ENCODE peak calls at places on chromosome 5, in nine cellular contexts. D, K, G, A, H, I, Z, N and L are unnamed samples.

GRCh38 chr5:92800360-92800759 is 780.7 kb downstream of the NR2F1-AS1 start:
- DNase-seq in D (no peak), K (peak; percentile 89), G (no peak), A (no peak), H (no peak), I (peak; percentile 48), Z (no peak), N (no peak), L (no peak)

GRCh38 chr5:173281910-173282309 is 46.3 kb downstream of the STC2 start:
- DNase-seq in D (peak; percentile 91), K (peak; percentile 21), G (no peak), A (no peak), H (no peak), I (peak; percentile 65), Z (no peak), N (no peak), L (no peak)

GRCh38 chr5:44814761-44815160 is 6.0 kb downstream of the MRPS30 start:
- DNase-seq in D (no peak), K (no peak), G (no peak), A (no peak), H (no peak), I (no peak), Z (no peak), N (no peak), L (no peak)

GRCh38 chr5:64144429-64145215 is 21.0 kb upstream of the RNF180 start:
- DNase-seq in D (no peak), K (no peak), G (no peak), A (no peak), H (no peak), I (no peak), Z (no peak), N (no peak), L (no peak)

GRCh38 chr5:125578551-125578950 is 832.1 kb upstream of the ZNF608 start:
- DNase-seq in D (no peak), K (no peak), G (no peak), A (no peak), H (no peak), I (no peak), Z (no peak), N (no peak), L (no peak)

GRCh38 chr5:41435276-41435675 is 75.1 kb downstream of the PLCXD3 start:
- DNase-seq in D (no peak), K (no peak), G (no peak), A (no peak), H (no peak), I (no peak), Z (peak; percentile 41), N (no peak), L (no peak)

GRCh38 chr5:32724526-32724925 is 13.4 kb downstream of the NPR3 start:
- DNase-seq in D (no peak), K (no peak), G (no peak), A (no peak), H (no peak), I (no peak), Z (no peak), N (no peak), L (no peak)

GRCh38 chr5:150801117-150801927 is 22.8 kb downstream of the SMIM3 start:
- DNase-seq in D (peak; percentile 90), K (peak; percentile 77), G (no peak), A (no peak), H (no peak), I (peak; percentile 84), Z (no peak), N (no peak), L (peak; percentile 28)

GRCh38 chr5:37736397-37736796 is 103.4 kb downstream of the GDNF start:
- DNase-seq in D (no peak), K (no peak), G (no peak), A (no peak), H (no peak), I (no peak), Z (no peak), N (no peak), L (no peak)
- H3K4me3 ChIP-seq in D (no peak overlapping the region), K (no peak overlapping the region), G (no peak overlapping the region), A (no peak overlapping the region), H (no peak overlapping the region), I (no peak overlapping the region), Z (no peak overlapping the region), N (no peak overlapping the region), L (no peak overlapping the region)

GRCh38 chr5:17400724-17401508 is 97.1 kb upstream of the TAF11L2 start:
- DNase-seq in D (peak; percentile 76), K (no peak), G (no peak), A (no peak), H (no peak), I (no peak), Z (no peak), N (no peak), L (no peak)
- H3K4me3 ChIP-seq in D (no peak overlapping the region), K (no peak overlapping the region), G (no peak overlapping the region), A (no peak overlapping the region), H (no peak overlapping the region), I (no peak overlapping the region), Z (no peak overlapping the region), N (no peak overlapping the region), L (no peak overlapping the region)

GRCh38 chr5:40429258-40430111 is 250.2 kb upstream of the PTGER4 start:
- DNase-seq in D (no peak), K (peak; percentile 17), G (no peak), A (no peak), H (no peak), I (peak; percentile 7), Z (no peak), N (no peak), L (peak; percentile 26)
- H3K4me3 ChIP-seq in D (no peak overlapping the region), K (no peak overlapping the region), G (no peak overlapping the region), A (no peak overlapping the region), H (no peak overlapping the region), I (no peak overlapping the region), Z (no peak overlapping the region), N (no peak overlapping the region), L (no peak overlapping the region)

DNA sequence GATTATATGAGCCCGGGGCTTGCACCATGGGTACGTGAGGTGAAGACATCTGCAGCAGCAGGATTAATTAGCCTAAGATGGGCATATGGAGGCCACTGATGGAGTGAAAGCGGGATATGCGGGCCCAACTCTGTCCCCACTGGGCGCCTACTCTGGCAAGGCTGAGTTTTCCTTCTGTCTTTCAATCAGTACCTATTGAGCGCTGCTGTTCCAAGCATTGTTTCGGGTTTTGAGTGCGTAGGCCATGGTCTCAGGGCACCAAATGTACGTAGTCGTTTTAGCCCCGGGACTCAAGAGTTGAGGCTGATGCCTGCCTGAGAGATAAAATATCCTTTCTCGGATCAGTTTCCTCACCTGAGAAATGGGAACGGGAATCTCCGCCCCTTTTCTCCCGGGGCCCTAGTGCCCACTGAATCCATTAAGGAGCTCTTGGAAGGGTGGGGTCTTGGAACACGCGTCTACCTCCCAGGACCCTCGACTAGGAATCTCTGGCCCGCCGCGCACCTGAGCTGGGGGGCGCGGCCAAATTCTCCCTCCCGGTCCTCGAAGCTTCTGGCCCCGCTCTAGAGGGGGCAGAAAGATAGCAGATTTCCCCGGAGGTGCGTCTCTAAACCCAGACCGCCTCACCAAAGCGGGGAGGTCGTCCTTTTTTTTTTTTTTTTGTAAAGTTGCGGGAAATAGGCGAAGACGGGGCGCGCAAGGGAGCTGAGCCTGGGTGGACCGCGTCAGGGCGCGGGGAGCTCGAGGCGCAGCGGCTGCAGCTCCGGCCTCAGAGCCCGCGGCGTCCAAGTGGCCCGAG is 544 bp upstream of the CXXC5 start:
- DNase-seq in D (peak; percentile 69), K (no peak), G (peak; percentile 52), A (no peak), H (peak; percentile 28), I (no peak), Z (no peak), N (no peak), L (peak; percentile 49)
- H3K4me3 ChIP-seq in D (peak overlapping the region; percentile 33), K (peak overlapping the region; percentile 90), G (no peak overlapping the region), A (peak overlapping the region; percentile 85), H (peak overlapping the region; percentile 99), I (peak overlapping the region; percentile 84), Z (peak overlapping the region; percentile 63), N (peak overlapping the region; percentile 87), L (no peak overlapping the region)

GRCh38 chr5:169300468-169301385 is at the start of gene SLIT3:
- DNase-seq in D (peak; percentile 88), K (peak; percentile 47), G (peak; percentile 95), A (peak; percentile 88), H (peak; percentile 78), I (peak; percentile 47), Z (peak; percentile 67), N (peak; percentile 29), L (peak; percentile 37)

GRCh38 chr5:169302046-169302445 is 1.1 kb upstream of the SLIT3 start:
- DNase-seq in D (no peak), K (no peak), G (no peak), A (no peak), H (no peak), I (no peak), Z (no peak), N (no peak), L (no peak)

GRCh38 chr5:169299651-169300467 is 1.1 kb downstream of the SLIT3 start:
- DNase-seq in D (peak; percentile 10), K (no peak), G (no peak), A (no peak), H (no peak), I (no peak), Z (no peak), N (no peak), L (no peak)

GRCh38 chr5:169302491-169303118 is 1.7 kb upstream of the SLIT3 start:
- DNase-seq in D (peak; percentile 78), K (peak; percentile 73), G (peak; percentile 90), A (no peak), H (peak; percentile 75), I (peak; percentile 69), Z (peak; percentile 74), N (peak; percentile 45), L (peak; percentile 70)

DNA sequence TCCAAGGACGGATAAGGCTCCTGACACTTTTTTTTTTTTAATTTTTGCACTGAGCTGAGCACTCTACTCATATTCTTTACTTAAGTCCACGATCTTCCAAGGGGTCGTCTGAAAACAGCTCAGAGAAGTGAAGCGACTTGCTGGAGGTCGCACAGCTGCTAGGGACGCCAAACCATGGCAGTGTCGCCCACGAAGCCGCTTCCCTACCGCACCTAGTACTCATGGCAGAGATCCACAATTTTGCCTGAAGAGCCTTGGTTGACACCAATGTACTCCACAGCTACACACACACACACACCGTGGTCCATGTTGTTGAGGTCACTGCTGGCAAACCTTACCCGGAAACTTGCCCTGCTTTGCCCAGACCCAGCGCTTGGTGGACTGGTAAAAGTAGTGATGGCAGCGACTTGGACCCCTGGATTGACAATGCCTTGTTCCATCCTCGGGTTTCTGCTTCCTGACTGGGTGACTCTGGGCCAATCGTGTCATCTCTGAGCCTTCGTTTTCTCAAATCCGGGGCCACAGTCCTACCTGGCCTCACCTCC is 519 bp upstream of the SLIT3 start:
- DNase-seq in D (no peak), K (no peak), G (no peak), A (peak; percentile 6), H (no peak), I (no peak), Z (no peak), N (no peak), L (no peak)
- H3K4me3 ChIP-seq in D (no peak overlapping the region), K (no peak overlapping the region), G (no peak overlapping the region), A (peak overlapping the region; percentile 48), H (peak overlapping the region; percentile 58), I (no peak overlapping the region), Z (peak overlapping the region; percentile 54), N (peak overlapping the region; percentile 52), L (no peak overlapping the region)

GRCh38 chr5:181136361-181136955 is 5.5 kb upstream of the OR2V1 start:
- DNase-seq in D (no peak), K (no peak), G (no peak), A (no peak), H (no peak), I (no peak), Z (no peak), N (no peak), L (no peak)
- H3K4me3 ChIP-seq in D (no peak overlapping the region), K (no peak overlapping the region), G (no peak overlapping the region), A (no peak overlapping the region), H (no peak overlapping the region), I (no peak overlapping the region), Z (no peak overlapping the region), N (no peak overlapping the region), L (no peak overlapping the region)